ENCODE peak calls at places on chromosomes 16 and 17, in six cellular contexts. One of them, this sample, is unnamed.

GRCh38 chr17:47119746-47120520 is 69.2 kb downstream of the CDC27 start:
- DNase-seq in substantia nigra: no peak
- DNase-seq in A549: no peak
- DNase-seq in body of pancreas: no peak
- DNase-seq in right cardiac atrium: no peak
- DNase-seq in CD8-positive, alpha-beta T cell: no peak
- DNase-seq in this sample: no peak

GRCh38 chr16:85923153-85924021 is 24.4 kb downstream of the IRF8 start:
- DNase-seq in body of pancreas: no peak
- DNase-seq in substantia nigra: no peak
- DNase-seq in right cardiac atrium: no peak
- DNase-seq in CD8-positive, alpha-beta T cell: no peak
- DNase-seq in A549: peak
- DNase-seq in this sample: no peak

GRCh38 chr17:1473170-1473569 is 17.1 kb upstream of the CRK start:
- DNase-seq in CD8-positive, alpha-beta T cell: no peak
- DNase-seq in A549: no peak
- DNase-seq in body of pancreas: no peak
- DNase-seq in substantia nigra: no peak
- DNase-seq in right cardiac atrium: no peak
- DNase-seq in this sample: no peak

GRCh38 chr17:76841776-76842405 is 26.3 kb upstream of the MGAT5B start:
- DNase-seq in CD8-positive, alpha-beta T cell: no peak
- DNase-seq in substantia nigra: no peak
- DNase-seq in right cardiac atrium: no peak
- DNase-seq in body of pancreas: no peak
- DNase-seq in A549: no peak
- DNase-seq in this sample: no peak

GRCh38 chr16:66905633-66906539 is 12.8 kb downstream of the CDH16 start:
- DNase-seq in body of pancreas: peak
- DNase-seq in CD8-positive, alpha-beta T cell: no peak
- DNase-seq in right cardiac atrium: peak
- DNase-seq in A549: no peak
- DNase-seq in substantia nigra: no peak
- DNase-seq in this sample: no peak

GRCh38 chr16:20884240-20884556 is 16.0 kb downstream of the DCUN1D3 start:
- DNase-seq in substantia nigra: no peak
- DNase-seq in right cardiac atrium: no peak
- DNase-seq in body of pancreas: no peak
- DNase-seq in CD8-positive, alpha-beta T cell: no peak
- DNase-seq in A549: no peak
- DNase-seq in this sample: no peak

GRCh38 chr17:49508061-49508865 is 13.2 kb downstream of the NGFR start:
- DNase-seq in CD8-positive, alpha-beta T cell: no peak
- DNase-seq in right cardiac atrium: no peak
- DNase-seq in body of pancreas: no peak
- DNase-seq in A549: peak
- DNase-seq in substantia nigra: no peak
- DNase-seq in this sample: no peak

GRCh38 chr17:64694207-64694606 is 32.1 kb upstream of the SMURF2 start:
- DNase-seq in A549: peak
- DNase-seq in right cardiac atrium: peak
- DNase-seq in body of pancreas: peak
- DNase-seq in CD8-positive, alpha-beta T cell: no peak
- DNase-seq in substantia nigra: no peak
- DNase-seq in this sample: peak

GRCh38 chr16:15899538-15900100 is 11.2 kb upstream of the CEP20 start:
- DNase-seq in body of pancreas: peak
- DNase-seq in right cardiac atrium: no peak
- DNase-seq in substantia nigra: no peak
- DNase-seq in CD8-positive, alpha-beta T cell: no peak
- DNase-seq in A549: peak
- DNase-seq in this sample: no peak

GRCh38 chr17:67247416-67247900 is 2.5 kb upstream of the HELZ start:
- DNase-seq in A549: no peak
- DNase-seq in substantia nigra: no peak
- DNase-seq in right cardiac atrium: no peak
- DNase-seq in CD8-positive, alpha-beta T cell: no peak
- DNase-seq in body of pancreas: no peak
- DNase-seq in this sample: no peak

GRCh38 chr17:19398301-19399181 is 11.6 kb upstream of the MFAP4 start:
- DNase-seq in body of pancreas: peak
- DNase-seq in substantia nigra: no peak
- DNase-seq in CD8-positive, alpha-beta T cell: no peak
- DNase-seq in right cardiac atrium: peak
- DNase-seq in A549: peak
- DNase-seq in this sample: peak

GRCh38 chr17:29166507-29166887 is 13.7 kb downstream of the MYO18A start:
- DNase-seq in A549: no peak
- DNase-seq in right cardiac atrium: no peak
- DNase-seq in CD8-positive, alpha-beta T cell: no peak
- DNase-seq in body of pancreas: no peak
- DNase-seq in substantia nigra: no peak
- DNase-seq in this sample: no peak

GRCh38 chr17:307295-307691 is 45.3 kb downstream of the RPH3AL start:
- DNase-seq in CD8-positive, alpha-beta T cell: no peak
- DNase-seq in substantia nigra: no peak
- DNase-seq in A549: no peak
- DNase-seq in body of pancreas: no peak
- DNase-seq in right cardiac atrium: peak
- DNase-seq in this sample: no peak

GRCh38 chr16:72099377-72099818 is 5.8 kb downstream of the DHX38 start:
- DNase-seq in substantia nigra: no peak
- DNase-seq in A549: peak
- DNase-seq in CD8-positive, alpha-beta T cell: peak
- DNase-seq in body of pancreas: peak
- DNase-seq in right cardiac atrium: no peak
- DNase-seq in this sample: no peak

GRCh38 chr17:43453331-43453812 is 30.4 kb upstream of the DHX8 start:
- DNase-seq in A549: no peak
- DNase-seq in CD8-positive, alpha-beta T cell: no peak
- DNase-seq in body of pancreas: no peak
- DNase-seq in substantia nigra: no peak
- DNase-seq in right cardiac atrium: peak
- DNase-seq in this sample: no peak

GRCh38 chr16:4677994-4678393 is 15.4 kb upstream of the NUDT16L1 start:
- DNase-seq in substantia nigra: no peak
- DNase-seq in right cardiac atrium: no peak
- DNase-seq in body of pancreas: no peak
- DNase-seq in A549: no peak
- DNase-seq in CD8-positive, alpha-beta T cell: no peak
- DNase-seq in this sample: no peak

GRCh38 chr17:27545562-27546229 is 85.3 kb upstream of the LGALS9 start:
- DNase-seq in A549: no peak
- DNase-seq in CD8-positive, alpha-beta T cell: no peak
- DNase-seq in right cardiac atrium: no peak
- DNase-seq in body of pancreas: peak
- DNase-seq in substantia nigra: no peak
- DNase-seq in this sample: no peak

GRCh38 chr17:77610980-77611641 is 347.4 kb upstream of the TNRC6C start:
- DNase-seq in A549: no peak
- DNase-seq in right cardiac atrium: no peak
- DNase-seq in substantia nigra: no peak
- DNase-seq in body of pancreas: no peak
- DNase-seq in CD8-positive, alpha-beta T cell: no peak
- DNase-seq in this sample: no peak

GRCh38 chr16:49463529-49463928 is 89.9 kb downstream of the C16orf78 start:
- DNase-seq in right cardiac atrium: no peak
- DNase-seq in body of pancreas: peak
- DNase-seq in substantia nigra: no peak
- DNase-seq in CD8-positive, alpha-beta T cell: peak
- DNase-seq in A549: no peak
- DNase-seq in this sample: peak

GRCh38 chr17:77394540-77395295 is 253.9 kb downstream of the SEC14L1 start:
- DNase-seq in CD8-positive, alpha-beta T cell: no peak
- DNase-seq in body of pancreas: peak
- DNase-seq in right cardiac atrium: peak
- DNase-seq in substantia nigra: no peak
- DNase-seq in A549: no peak
- DNase-seq in this sample: no peak

GRCh38 chr17:57433396-57433944 is 177.1 kb downstream of the MSI2 start:
- DNase-seq in A549: no peak
- DNase-seq in substantia nigra: no peak
- DNase-seq in body of pancreas: no peak
- DNase-seq in right cardiac atrium: no peak
- DNase-seq in CD8-positive, alpha-beta T cell: no peak
- DNase-seq in this sample: no peak

GRCh38 chr17:82505296-82505695 is 14.2 kb upstream of the FOXK2 start:
- DNase-seq in substantia nigra: no peak
- DNase-seq in CD8-positive, alpha-beta T cell: no peak
- DNase-seq in body of pancreas: no peak
- DNase-seq in right cardiac atrium: no peak
- DNase-seq in A549: no peak
- DNase-seq in this sample: no peak

GRCh38 chr17:41367426-41368075 is 2.1 kb downstream of the KRT33B start:
- DNase-seq in CD8-positive, alpha-beta T cell: no peak
- DNase-seq in right cardiac atrium: no peak
- DNase-seq in substantia nigra: no peak
- DNase-seq in A549: no peak
- DNase-seq in body of pancreas: no peak
- DNase-seq in this sample: no peak

GRCh38 chr17:57408064-57408811 is 151.9 kb downstream of the MSI2 start:
- DNase-seq in substantia nigra: no peak
- DNase-seq in right cardiac atrium: no peak
- DNase-seq in CD8-positive, alpha-beta T cell: no peak
- DNase-seq in A549: no peak
- DNase-seq in body of pancreas: no peak
- DNase-seq in this sample: no peak

GRCh38 chr17:27494192-27495091 is 38.2 kb downstream of the KSR1 start:
- DNase-seq in CD8-positive, alpha-beta T cell: no peak
- DNase-seq in substantia nigra: no peak
- DNase-seq in A549: peak
- DNase-seq in right cardiac atrium: peak
- DNase-seq in body of pancreas: peak
- DNase-seq in this sample: peak

DNA sequence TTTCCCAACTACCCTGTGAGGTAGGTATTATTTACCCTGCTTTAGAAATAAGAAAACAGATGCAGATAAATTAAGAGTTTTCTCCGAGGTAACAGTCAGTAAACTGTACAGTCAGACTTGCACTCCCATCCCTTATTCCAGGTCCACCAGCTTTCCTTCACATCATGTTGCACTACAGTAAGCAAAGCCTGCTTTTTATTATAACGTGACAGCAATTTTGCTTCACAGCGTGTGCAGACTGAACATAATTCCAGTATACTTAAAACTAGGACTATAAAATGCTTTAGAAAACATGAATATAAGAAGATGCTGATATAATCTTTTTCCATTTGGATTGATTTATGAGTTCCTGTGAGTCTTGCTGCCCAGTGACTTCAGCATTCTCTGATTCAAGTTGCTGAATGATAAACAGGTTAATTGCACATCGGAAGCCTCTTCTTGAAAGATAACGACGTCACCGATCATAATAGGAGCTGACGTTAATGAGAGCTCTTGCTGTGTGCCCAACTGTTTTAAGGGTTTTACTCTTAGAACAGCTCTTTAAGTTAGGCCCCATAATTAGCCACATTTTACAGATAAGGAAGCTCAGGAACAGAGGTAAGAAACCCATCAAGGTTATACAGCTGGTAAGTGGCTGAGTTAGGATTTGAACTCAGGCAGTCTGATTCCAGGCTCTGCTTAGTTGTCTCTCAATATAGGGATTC is 1.4 kb downstream of the LIG3 start:
- DNase-seq in body of pancreas: no peak
- DNase-seq in substantia nigra: no peak
- DNase-seq in CD8-positive, alpha-beta T cell: no peak
- DNase-seq in right cardiac atrium: no peak
- DNase-seq in A549: no peak
- DNase-seq in this sample: no peak
- H3K27ac ChIP-seq in body of pancreas: peak
- H3K27ac ChIP-seq in substantia nigra: peak
- H3K27ac ChIP-seq in CD8-positive, alpha-beta T cell: peak
- H3K27ac ChIP-seq in right cardiac atrium: no peak
- H3K27ac ChIP-seq in A549: peak
- H3K27ac ChIP-seq in this sample: peak

DNA sequence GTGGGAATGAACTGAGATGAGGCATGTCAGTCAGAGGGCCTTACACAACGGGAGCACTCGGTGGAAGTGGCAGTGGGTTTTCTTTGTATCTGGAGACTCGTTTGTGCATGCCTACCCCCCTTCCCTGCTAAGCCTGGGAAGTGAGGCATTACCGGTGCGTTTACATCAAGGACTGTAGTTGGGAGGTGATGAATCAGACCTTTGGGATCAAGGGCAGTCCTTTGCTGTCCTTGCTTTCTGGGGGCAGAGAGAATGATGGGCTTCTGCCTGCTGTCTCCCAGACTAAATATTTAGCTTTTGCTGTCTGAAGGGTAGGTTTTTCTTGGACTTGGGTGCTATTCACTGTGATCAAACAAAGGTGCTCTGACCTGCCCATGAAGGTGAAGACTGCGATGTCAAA is 83.0 kb downstream of the WWP2 start:
- DNase-seq in body of pancreas: no peak
- DNase-seq in right cardiac atrium: no peak
- DNase-seq in substantia nigra: no peak
- DNase-seq in A549: no peak
- DNase-seq in CD8-positive, alpha-beta T cell: no peak
- DNase-seq in this sample: no peak
- H3K27ac ChIP-seq in body of pancreas: no peak
- H3K27ac ChIP-seq in right cardiac atrium: no peak
- H3K27ac ChIP-seq in substantia nigra: no peak
- H3K27ac ChIP-seq in A549: no peak
- H3K27ac ChIP-seq in CD8-positive, alpha-beta T cell: no peak
- H3K27ac ChIP-seq in this sample: no peak

GRCh38 chr16:56409195-56409594 is 16.1 kb downstream of the AMFR start:
- DNase-seq in right cardiac atrium: no peak
- DNase-seq in CD8-positive, alpha-beta T cell: no peak
- DNase-seq in substantia nigra: no peak
- DNase-seq in A549: peak
- DNase-seq in body of pancreas: peak
- DNase-seq in this sample: no peak
- H3K27ac ChIP-seq in right cardiac atrium: no peak
- H3K27ac ChIP-seq in CD8-positive, alpha-beta T cell: no peak
- H3K27ac ChIP-seq in substantia nigra: no peak
- H3K27ac ChIP-seq in A549: peak
- H3K27ac ChIP-seq in body of pancreas: peak
- H3K27ac ChIP-seq in this sample: no peak

GRCh38 chr16:69893086-69893485 is 58.0 kb upstream of the CLEC18A start:
- DNase-seq in body of pancreas: no peak
- DNase-seq in CD8-positive, alpha-beta T cell: no peak
- DNase-seq in A549: no peak
- DNase-seq in substantia nigra: no peak
- DNase-seq in right cardiac atrium: no peak
- DNase-seq in this sample: no peak

GRCh38 chr16:69892378-69892777 is 58.8 kb upstream of the CLEC18A start:
- DNase-seq in substantia nigra: no peak
- DNase-seq in CD8-positive, alpha-beta T cell: no peak
- DNase-seq in right cardiac atrium: no peak
- DNase-seq in A549: no peak
- DNase-seq in body of pancreas: no peak
- DNase-seq in this sample: no peak

GRCh38 chr16:69889295-69889964 is 61.7 kb upstream of the CLEC18A start:
- DNase-seq in substantia nigra: no peak
- DNase-seq in right cardiac atrium: no peak
- DNase-seq in A549: no peak
- DNase-seq in CD8-positive, alpha-beta T cell: no peak
- DNase-seq in body of pancreas: no peak
- DNase-seq in this sample: no peak

GRCh38 chr16:69890114-69890890 is 60.8 kb upstream of the CLEC18A start:
- DNase-seq in right cardiac atrium: peak
- DNase-seq in body of pancreas: peak
- DNase-seq in substantia nigra: peak
- DNase-seq in A549: no peak
- DNase-seq in CD8-positive, alpha-beta T cell: no peak
- DNase-seq in this sample: peak

GRCh38 chr16:69890891-69891282 is 60.2 kb upstream of the CLEC18A start:
- DNase-seq in right cardiac atrium: no peak
- DNase-seq in A549: no peak
- DNase-seq in body of pancreas: no peak
- DNase-seq in CD8-positive, alpha-beta T cell: no peak
- DNase-seq in substantia nigra: no peak
- DNase-seq in this sample: no peak
- H3K27ac ChIP-seq in right cardiac atrium: peak
- H3K27ac ChIP-seq in A549: no peak
- H3K27ac ChIP-seq in body of pancreas: peak
- H3K27ac ChIP-seq in CD8-positive, alpha-beta T cell: no peak
- H3K27ac ChIP-seq in substantia nigra: peak
- H3K27ac ChIP-seq in this sample: peak